ENCODE peak calls at places on chromosome 15, in seven cellular contexts. P is T-cell; J is pancreas; D is NCI-H1436 treated with DMSO at 0.1 percent for 48 hours; Q is left colon; R is caudate nucleus; W is stimulated activated CD4-positive, alpha-beta T cell treated with anti-CD3 and anti-CD28 coated beads, Interleukin-15, amount 100 ng/mL, for 24 hours. A is an unnamed sample.

GRCh38 chr15:84685304-84685703 is 27.3 kb upstream of the NMB start:
- DNase-seq in P (no peak), J (no peak), D (no peak), Q (no peak), R (no peak), W (no peak), A (no peak)

GRCh38 chr15:66650433-66650832 is 51.6 kb upstream of the SMAD6 start:
- DNase-seq in P (no peak), J (no peak), D (no peak), Q (no peak), R (no peak), W (no peak), A (no peak)

GRCh38 chr15:90300541-90300940 is 35.1 kb downstream of the NGRN start:
- DNase-seq in P (no peak), J (no peak), D (no peak), Q (no peak), R (no peak), W (no peak), A (no peak)

GRCh38 chr15:69380100-69380725 is 33.9 kb upstream of the KIF23 start:
- DNase-seq in P (no peak), J (no peak), D (no peak), Q (no peak), R (no peak), W (no peak), A (no peak)

GRCh38 chr15:20358066-20358780 is 183.4 kb downstream of the GOLGA6L6 start:
- DNase-seq in P (no peak), J (no peak), D (no peak), Q (no peak), R (no peak), W (no peak), A (no peak)

GRCh38 chr15:36844453-36845094 is 255.8 kb downstream of the MEIS2 start:
- DNase-seq in P (no peak), J (no peak), D (peak; percentile 66), Q (no peak), R (no peak), W (no peak), A (no peak)

GRCh38 chr15:67066041-67067021 is 929 bp downstream of the SMAD3 start:
- DNase-seq in P (no peak), J (no peak), D (no peak), Q (no peak), R (peak; percentile 54), W (peak; percentile 51), A (no peak)

GRCh38 chr15:64351265-64351664 is 4.7 kb downstream of the CSNK1G1 start:
- DNase-seq in P (no peak), J (no peak), D (no peak), Q (no peak), R (no peak), W (no peak), A (no peak)

A was measured in globus pallidus.